ENCODE peak calls at places on chromosomes 16 and 17, in ten cellular contexts. One of them, this sample, is unnamed.
A peak's percentile ranks its signal among the peaks of the same experiment; 100 is the strongest.

GRCh38 chr16:14042706-14043105 is 28.4 kb upstream of the MRTFB start:
- DNase-seq in dorsolateral prefrontal cortex: no peak
- DNase-seq in skeletal muscle cell: no peak
- DNase-seq in CD8-positive, alpha-beta T cell: no peak
- DNase-seq in astrocyte of the spinal cord: no peak
- DNase-seq in heart right ventricle: peak; percentile 17
- DNase-seq in suprapubic skin: no peak
- DNase-seq in neuronal stem cell: no peak
- DNase-seq in brain microvascular endothelial cell: no peak
- DNase-seq in left lung: no peak
- DNase-seq in this sample: no peak

GRCh38 chr17:35930211-35931065 is at the start of gene RDM1:
- DNase-seq in dorsolateral prefrontal cortex: peak; percentile 75
- DNase-seq in skeletal muscle cell: peak; percentile 9
- DNase-seq in CD8-positive, alpha-beta T cell: peak; percentile 65
- DNase-seq in astrocyte of the spinal cord: peak; percentile 42
- DNase-seq in heart right ventricle: peak; percentile 65
- DNase-seq in suprapubic skin: no peak
- DNase-seq in neuronal stem cell: peak; percentile 73
- DNase-seq in brain microvascular endothelial cell: peak; percentile 53
- DNase-seq in left lung: peak; percentile 68
- DNase-seq in this sample: peak; percentile 66

GRCh38 chr16:86224126-86224525 is 286.2 kb upstream of the FOXF1 start:
- DNase-seq in dorsolateral prefrontal cortex: no peak
- DNase-seq in skeletal muscle cell: no peak
- DNase-seq in CD8-positive, alpha-beta T cell: no peak
- DNase-seq in astrocyte of the spinal cord: no peak
- DNase-seq in heart right ventricle: no peak
- DNase-seq in suprapubic skin: peak; percentile 48
- DNase-seq in neuronal stem cell: no peak
- DNase-seq in brain microvascular endothelial cell: no peak
- DNase-seq in left lung: no peak
- DNase-seq in this sample: no peak

GRCh38 chr17:52147431-52147830 is 11.1 kb downstream of the CA10 start:
- DNase-seq in dorsolateral prefrontal cortex: no peak
- DNase-seq in skeletal muscle cell: no peak
- DNase-seq in CD8-positive, alpha-beta T cell: no peak
- DNase-seq in astrocyte of the spinal cord: peak; percentile 41
- DNase-seq in heart right ventricle: no peak
- DNase-seq in suprapubic skin: no peak
- DNase-seq in neuronal stem cell: no peak
- DNase-seq in brain microvascular endothelial cell: no peak
- DNase-seq in left lung: no peak
- DNase-seq in this sample: no peak

GRCh38 chr16:9843424-9844013 is 338.7 kb downstream of the GRIN2A start:
- DNase-seq in dorsolateral prefrontal cortex: no peak
- DNase-seq in skeletal muscle cell: no peak
- DNase-seq in CD8-positive, alpha-beta T cell: no peak
- DNase-seq in astrocyte of the spinal cord: no peak
- DNase-seq in heart right ventricle: no peak
- DNase-seq in suprapubic skin: no peak
- DNase-seq in neuronal stem cell: no peak
- DNase-seq in brain microvascular endothelial cell: peak; percentile 39
- DNase-seq in left lung: no peak
- DNase-seq in this sample: no peak

GRCh38 chr16:66079671-66080070 is 286.8 kb upstream of the CDH5 start:
- DNase-seq in dorsolateral prefrontal cortex: no peak
- DNase-seq in skeletal muscle cell: no peak
- DNase-seq in CD8-positive, alpha-beta T cell: no peak
- DNase-seq in astrocyte of the spinal cord: no peak
- DNase-seq in heart right ventricle: no peak
- DNase-seq in suprapubic skin: no peak
- DNase-seq in neuronal stem cell: no peak
- DNase-seq in brain microvascular endothelial cell: no peak
- DNase-seq in left lung: no peak
- DNase-seq in this sample: no peak

GRCh38 chr17:3935825-3936355 is 19.6 kb upstream of the P2RX1 start:
- DNase-seq in dorsolateral prefrontal cortex: no peak
- DNase-seq in skeletal muscle cell: no peak
- DNase-seq in CD8-positive, alpha-beta T cell: no peak
- DNase-seq in astrocyte of the spinal cord: peak; percentile 61
- DNase-seq in heart right ventricle: no peak
- DNase-seq in suprapubic skin: no peak
- DNase-seq in neuronal stem cell: no peak
- DNase-seq in brain microvascular endothelial cell: peak; percentile 75
- DNase-seq in left lung: no peak
- DNase-seq in this sample: no peak

GRCh38 chr17:82864721-82865240 is 25.0 kb upstream of the ZNF750 start:
- DNase-seq in dorsolateral prefrontal cortex: no peak
- DNase-seq in skeletal muscle cell: no peak
- DNase-seq in CD8-positive, alpha-beta T cell: no peak
- DNase-seq in astrocyte of the spinal cord: no peak
- DNase-seq in heart right ventricle: no peak
- DNase-seq in suprapubic skin: no peak
- DNase-seq in neuronal stem cell: no peak
- DNase-seq in brain microvascular endothelial cell: no peak
- DNase-seq in left lung: no peak
- DNase-seq in this sample: no peak

DNA sequence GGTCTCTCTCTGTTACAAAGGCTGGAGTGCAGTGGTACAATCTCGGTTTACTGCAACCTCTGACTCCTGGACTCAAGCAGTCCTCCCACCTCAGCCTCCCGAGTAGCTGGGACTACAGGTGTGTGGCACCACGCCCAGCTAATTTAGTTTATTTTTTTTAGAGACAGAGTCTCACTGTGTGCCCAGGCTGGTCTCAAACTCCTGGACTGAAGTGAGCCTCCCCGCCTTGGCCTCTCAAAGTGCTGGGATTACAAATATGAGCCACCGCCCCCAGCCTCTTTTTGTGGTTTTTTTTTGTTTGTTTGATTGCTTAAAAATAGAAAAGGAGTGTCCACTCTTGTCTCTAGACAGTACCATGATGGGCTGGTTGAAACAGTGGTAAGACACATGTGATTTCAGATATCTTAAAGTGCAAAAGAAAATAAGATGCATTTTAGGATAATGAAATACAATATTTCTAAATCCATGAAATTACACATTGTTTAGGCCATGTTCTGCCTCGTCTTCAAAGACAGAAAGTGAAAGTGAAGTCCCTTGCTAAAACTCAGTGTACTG is 27.4 kb downstream of the KIAA0513 start:
- DNase-seq in dorsolateral prefrontal cortex: no peak
- DNase-seq in skeletal muscle cell: no peak
- DNase-seq in CD8-positive, alpha-beta T cell: no peak
- DNase-seq in astrocyte of the spinal cord: peak; percentile 59
- DNase-seq in heart right ventricle: no peak
- DNase-seq in suprapubic skin: no peak
- DNase-seq in neuronal stem cell: no peak
- DNase-seq in brain microvascular endothelial cell: no peak
- DNase-seq in left lung: no peak
- DNase-seq in this sample: no peak
- H3K4me3 ChIP-seq in dorsolateral prefrontal cortex: peak overlapping the region; percentile 38
- H3K4me3 ChIP-seq in skeletal muscle cell: peak overlapping the region; percentile 18
- H3K4me3 ChIP-seq in CD8-positive, alpha-beta T cell: peak overlapping the region; percentile 30
- H3K4me3 ChIP-seq in astrocyte of the spinal cord: peak overlapping the region; percentile 19
- H3K4me3 ChIP-seq in heart right ventricle: no peak overlapping the region
- H3K4me3 ChIP-seq in suprapubic skin: peak overlapping the region; percentile 21
- H3K4me3 ChIP-seq in neuronal stem cell: no peak overlapping the region
- H3K4me3 ChIP-seq in brain microvascular endothelial cell: peak overlapping the region; percentile 39
- H3K4me3 ChIP-seq in left lung: no peak overlapping the region
- H3K4me3 ChIP-seq in this sample: peak overlapping the region; percentile 80

GRCh38 chr17:40312893-40313659 is 4.1 kb downstream of the RARA start:
- DNase-seq in dorsolateral prefrontal cortex: peak; percentile 28
- DNase-seq in skeletal muscle cell: no peak
- DNase-seq in CD8-positive, alpha-beta T cell: no peak
- DNase-seq in astrocyte of the spinal cord: no peak
- DNase-seq in heart right ventricle: no peak
- DNase-seq in suprapubic skin: peak; percentile 42
- DNase-seq in neuronal stem cell: no peak
- DNase-seq in brain microvascular endothelial cell: no peak
- DNase-seq in left lung: no peak
- DNase-seq in this sample: no peak

GRCh38 chr17:40315206-40315605 is 6.2 kb downstream of the RARA start:
- DNase-seq in dorsolateral prefrontal cortex: peak; percentile 8
- DNase-seq in skeletal muscle cell: no peak
- DNase-seq in CD8-positive, alpha-beta T cell: no peak
- DNase-seq in astrocyte of the spinal cord: no peak
- DNase-seq in heart right ventricle: no peak
- DNase-seq in suprapubic skin: peak; percentile 31
- DNase-seq in neuronal stem cell: no peak
- DNase-seq in brain microvascular endothelial cell: no peak
- DNase-seq in left lung: no peak
- DNase-seq in this sample: no peak

GRCh38 chr17:40312131-40312731 is 3.3 kb downstream of the RARA start:
- DNase-seq in dorsolateral prefrontal cortex: peak; percentile 45
- DNase-seq in skeletal muscle cell: no peak
- DNase-seq in CD8-positive, alpha-beta T cell: no peak
- DNase-seq in astrocyte of the spinal cord: no peak
- DNase-seq in heart right ventricle: peak; percentile 54
- DNase-seq in suprapubic skin: peak; percentile 52
- DNase-seq in neuronal stem cell: no peak
- DNase-seq in brain microvascular endothelial cell: no peak
- DNase-seq in left lung: peak; percentile 46
- DNase-seq in this sample: no peak

GRCh38 chr17:40314557-40314953 is 5.6 kb downstream of the RARA start:
- DNase-seq in dorsolateral prefrontal cortex: peak; percentile 73
- DNase-seq in skeletal muscle cell: peak; percentile 64
- DNase-seq in CD8-positive, alpha-beta T cell: peak; percentile 85
- DNase-seq in astrocyte of the spinal cord: peak; percentile 88
- DNase-seq in heart right ventricle: peak; percentile 85
- DNase-seq in suprapubic skin: peak; percentile 93
- DNase-seq in neuronal stem cell: no peak
- DNase-seq in brain microvascular endothelial cell: peak; percentile 82
- DNase-seq in left lung: peak; percentile 93
- DNase-seq in this sample: peak; percentile 79

DNA sequence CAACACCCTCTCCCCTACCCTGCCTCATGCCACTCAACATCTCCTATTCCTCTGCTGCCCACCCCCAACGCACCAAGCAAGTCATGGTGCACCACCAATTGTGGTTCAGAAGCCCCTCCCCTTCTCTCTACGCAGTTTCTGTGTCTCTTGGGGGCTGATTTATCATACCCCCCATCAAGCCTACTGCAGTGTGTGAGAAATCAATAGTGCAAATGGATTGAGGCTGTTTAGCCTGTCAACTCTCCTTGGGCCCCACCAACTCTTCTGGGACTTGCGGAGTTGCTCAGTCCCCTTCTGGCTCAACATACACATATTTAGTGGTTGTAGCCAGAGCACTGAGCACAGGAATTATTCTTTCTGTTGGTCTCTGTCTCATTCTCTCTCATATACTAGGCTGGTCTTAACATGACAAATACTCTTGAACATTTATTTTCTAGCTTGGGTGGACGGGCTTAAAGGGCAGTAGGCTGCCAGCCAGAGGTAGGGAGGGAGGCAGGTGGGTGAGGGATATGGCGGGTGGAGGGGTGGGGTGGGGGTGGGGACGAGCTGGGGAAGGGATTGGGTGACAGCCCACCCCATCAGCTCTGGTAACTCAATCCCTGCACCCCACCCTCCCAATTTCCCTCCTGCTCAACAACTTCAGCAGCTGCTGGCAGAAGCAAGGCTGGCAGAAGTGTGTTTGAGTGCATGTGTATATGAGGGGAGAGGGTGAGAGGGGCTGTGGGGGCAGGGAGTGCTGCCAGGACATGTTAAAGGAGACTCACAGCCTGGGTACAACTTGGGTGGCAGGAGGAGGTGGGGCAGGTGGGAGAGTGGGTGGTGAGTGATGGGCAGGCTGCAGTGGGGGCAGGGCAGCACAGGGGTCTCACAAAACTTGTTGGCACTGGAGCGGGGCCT is 4.9 kb downstream of the RARA start:
- DNase-seq in dorsolateral prefrontal cortex: no peak
- DNase-seq in skeletal muscle cell: peak; percentile 67
- DNase-seq in CD8-positive, alpha-beta T cell: no peak
- DNase-seq in astrocyte of the spinal cord: no peak
- DNase-seq in heart right ventricle: no peak
- DNase-seq in suprapubic skin: no peak
- DNase-seq in neuronal stem cell: no peak
- DNase-seq in brain microvascular endothelial cell: no peak
- DNase-seq in left lung: peak; percentile 46
- DNase-seq in this sample: no peak
- H3K4me3 ChIP-seq in dorsolateral prefrontal cortex: no peak overlapping the region
- H3K4me3 ChIP-seq in skeletal muscle cell: no peak overlapping the region
- H3K4me3 ChIP-seq in CD8-positive, alpha-beta T cell: no peak overlapping the region
- H3K4me3 ChIP-seq in astrocyte of the spinal cord: no peak overlapping the region
- H3K4me3 ChIP-seq in heart right ventricle: no peak overlapping the region
- H3K4me3 ChIP-seq in suprapubic skin: no peak overlapping the region
- H3K4me3 ChIP-seq in neuronal stem cell: no peak overlapping the region
- H3K4me3 ChIP-seq in brain microvascular endothelial cell: no peak overlapping the region
- H3K4me3 ChIP-seq in left lung: no peak overlapping the region
- H3K4me3 ChIP-seq in this sample: no peak overlapping the region

GRCh38 chr17:69447726-69448125 is 33.2 kb downstream of the MAP2K6 start:
- DNase-seq in dorsolateral prefrontal cortex: no peak
- DNase-seq in skeletal muscle cell: no peak
- DNase-seq in CD8-positive, alpha-beta T cell: no peak
- DNase-seq in astrocyte of the spinal cord: peak; percentile 3
- DNase-seq in heart right ventricle: peak; percentile 35
- DNase-seq in suprapubic skin: no peak
- DNase-seq in neuronal stem cell: no peak
- DNase-seq in brain microvascular endothelial cell: no peak
- DNase-seq in left lung: no peak
- DNase-seq in this sample: no peak
- H3K4me3 ChIP-seq in dorsolateral prefrontal cortex: peak overlapping the region; percentile 52
- H3K4me3 ChIP-seq in skeletal muscle cell: no peak overlapping the region
- H3K4me3 ChIP-seq in CD8-positive, alpha-beta T cell: no peak overlapping the region
- H3K4me3 ChIP-seq in astrocyte of the spinal cord: no peak overlapping the region
- H3K4me3 ChIP-seq in heart right ventricle: no peak overlapping the region
- H3K4me3 ChIP-seq in suprapubic skin: no peak overlapping the region
- H3K4me3 ChIP-seq in neuronal stem cell: no peak overlapping the region
- H3K4me3 ChIP-seq in brain microvascular endothelial cell: no peak overlapping the region
- H3K4me3 ChIP-seq in left lung: no peak overlapping the region
- H3K4me3 ChIP-seq in this sample: no peak overlapping the region

GRCh38 chr16:1536601-1537000 is 3.1 kb downstream of the TMEM204 start:
- DNase-seq in dorsolateral prefrontal cortex: no peak
- DNase-seq in skeletal muscle cell: no peak
- DNase-seq in CD8-positive, alpha-beta T cell: no peak
- DNase-seq in astrocyte of the spinal cord: no peak
- DNase-seq in heart right ventricle: peak; percentile 17
- DNase-seq in suprapubic skin: no peak
- DNase-seq in neuronal stem cell: no peak
- DNase-seq in brain microvascular endothelial cell: no peak
- DNase-seq in left lung: no peak
- DNase-seq in this sample: no peak

GRCh38 chr16:1537138-1537577 is 3.7 kb downstream of the TMEM204 start:
- DNase-seq in dorsolateral prefrontal cortex: no peak
- DNase-seq in skeletal muscle cell: no peak
- DNase-seq in CD8-positive, alpha-beta T cell: no peak
- DNase-seq in astrocyte of the spinal cord: no peak
- DNase-seq in heart right ventricle: peak; percentile 30
- DNase-seq in suprapubic skin: no peak
- DNase-seq in neuronal stem cell: no peak
- DNase-seq in brain microvascular endothelial cell: no peak
- DNase-seq in left lung: no peak
- DNase-seq in this sample: no peak

GRCh38 chr16:1533443-1533951 is at the start of gene TMEM204:
- DNase-seq in dorsolateral prefrontal cortex: no peak
- DNase-seq in skeletal muscle cell: peak; percentile 41
- DNase-seq in CD8-positive, alpha-beta T cell: peak; percentile 34
- DNase-seq in astrocyte of the spinal cord: peak; percentile 54
- DNase-seq in heart right ventricle: peak; percentile 85
- DNase-seq in suprapubic skin: no peak
- DNase-seq in neuronal stem cell: no peak
- DNase-seq in brain microvascular endothelial cell: peak; percentile 46
- DNase-seq in left lung: no peak
- DNase-seq in this sample: no peak

GRCh38 chr16:1534021-1535020 is 855 bp downstream of the TMEM204 start:
- DNase-seq in dorsolateral prefrontal cortex: no peak
- DNase-seq in skeletal muscle cell: no peak
- DNase-seq in CD8-positive, alpha-beta T cell: no peak
- DNase-seq in astrocyte of the spinal cord: peak; percentile 4
- DNase-seq in heart right ventricle: peak; percentile 40
- DNase-seq in suprapubic skin: no peak
- DNase-seq in neuronal stem cell: no peak
- DNase-seq in brain microvascular endothelial cell: no peak
- DNase-seq in left lung: no peak
- DNase-seq in this sample: no peak

GRCh38 chr16:1535391-1536291 is 2.2 kb downstream of the TMEM204 start:
- DNase-seq in dorsolateral prefrontal cortex: no peak
- DNase-seq in skeletal muscle cell: no peak
- DNase-seq in CD8-positive, alpha-beta T cell: no peak
- DNase-seq in astrocyte of the spinal cord: peak; percentile 26
- DNase-seq in heart right ventricle: peak; percentile 40
- DNase-seq in suprapubic skin: no peak
- DNase-seq in neuronal stem cell: no peak
- DNase-seq in brain microvascular endothelial cell: no peak
- DNase-seq in left lung: no peak
- DNase-seq in this sample: peak; percentile 41
- H3K4me3 ChIP-seq in dorsolateral prefrontal cortex: peak overlapping the region; percentile 54
- H3K4me3 ChIP-seq in skeletal muscle cell: peak overlapping the region; percentile 53
- H3K4me3 ChIP-seq in CD8-positive, alpha-beta T cell: peak overlapping the region; percentile 78
- H3K4me3 ChIP-seq in astrocyte of the spinal cord: peak overlapping the region; percentile 42
- H3K4me3 ChIP-seq in heart right ventricle: peak overlapping the region; percentile 92
- H3K4me3 ChIP-seq in suprapubic skin: peak overlapping the region; percentile 58
- H3K4me3 ChIP-seq in neuronal stem cell: no peak overlapping the region
- H3K4me3 ChIP-seq in brain microvascular endothelial cell: peak overlapping the region; percentile 56
- H3K4me3 ChIP-seq in left lung: peak overlapping the region; percentile 51
- H3K4me3 ChIP-seq in this sample: peak overlapping the region; percentile 82

This sample was measured in CD4-positive, CD25-positive, alpha-beta regulatory T cell.